ENCODE peak calls at places on chromosome 17, in six cellular contexts. R is K562; F is GM12865; H is foreskin fibroblast; J is activated CD4-positive, alpha-beta T cell treated with anti-CD3 and anti-CD28 coated beads, Interleukin-2, amount 50 U/mL, for 1 hour; W is stimulated activated CD4-positive, alpha-beta T cell treated with anti-CD3 and anti-CD28 coated beads, Interleukin-12 subunit alpha, Interleukin-12 subunit beta, amount 100 ng/mL, for 4 hours. I is an unnamed sample.

GRCh38 chr17:47810200-47810821 is 11.3 kb downstream of the OSBPL7 start:
- DNase-seq in R (peak), F (no peak), H (peak), J (no peak), W (no peak), I (no peak)

GRCh38 chr17:6366144-6366755 is 68.7 kb downstream of the AIPL1 start:
- DNase-seq in R (no peak), F (no peak), H (peak), J (no peak), W (no peak), I (no peak)

GRCh38 chr17:12634789-12635414 is 30.8 kb upstream of the MYOCD start:
- DNase-seq in R (no peak), F (no peak), H (no peak), J (no peak), W (no peak), I (no peak)

GRCh38 chr17:63930951-63931575 is 1.1 kb downstream of the CD79B start:
- DNase-seq in R (peak), F (peak), H (no peak), J (peak), W (peak), I (no peak)

GRCh38 chr17:65173284-65173793 is 36.2 kb downstream of the RGS9 start:
- DNase-seq in R (peak), F (peak), H (peak), J (peak), W (peak), I (no peak)

GRCh38 chr17:36463916-36464764 is 22.3 kb upstream of the ZNHIT3 start:
- DNase-seq in R (peak), F (peak), H (peak), J (peak), W (peak), I (peak)

GRCh38 chr17:18966831-18967624 is 15.1 kb downstream of the SLC5A10 start:
- DNase-seq in R (no peak), F (no peak), H (peak), J (no peak), W (no peak), I (no peak)

GRCh38 chr17:55154101-55154500 is 110.7 kb upstream of the HLF start:
- DNase-seq in R (no peak), F (no peak), H (no peak), J (no peak), W (no peak), I (no peak)

GRCh38 chr17:48645639-48646182 is 19.6 kb upstream of the HOXB9 start:
- DNase-seq in R (no peak), F (no peak), H (no peak), J (no peak), W (no peak), I (no peak)

GRCh38 chr17:45783593-45784292 is 377 bp upstream of the CRHR1 start:
- DNase-seq in R (peak), F (no peak), H (no peak), J (no peak), W (peak), I (peak)

GRCh38 chr17:17709815-17710321 is 28.6 kb downstream of the RAI1 start:
- DNase-seq in R (no peak), F (no peak), H (no peak), J (no peak), W (no peak), I (no peak)

GRCh38 chr17:1471931-1472727 is 16.1 kb upstream of the CRK start:
- DNase-seq in R (no peak), F (no peak), H (no peak), J (no peak), W (no peak), I (no peak)

GRCh38 chr17:73589096-73589980 is 54.9 kb downstream of the SDK2 start:
- DNase-seq in R (no peak), F (no peak), H (no peak), J (no peak), W (no peak), I (no peak)

GRCh38 chr17:63600569-63601438 is at the start of gene TACO1:
- DNase-seq in R (peak), F (peak), H (peak), J (peak), W (peak), I (peak)

GRCh38 chr17:32127156-32127897 is 15.0 kb upstream of the RHOT1 start:
- DNase-seq in R (peak), F (peak), H (peak), J (peak), W (peak), I (peak)

GRCh38 chr17:79811036-79811887 is 14.4 kb upstream of the CBX8 start:
- DNase-seq in R (peak), F (peak), H (no peak), J (no peak), W (no peak), I (peak)

GRCh38 chr17:15900871-15901270 is 44.1 kb upstream of the ADORA2B start:
- DNase-seq in R (no peak), F (peak), H (no peak), J (no peak), W (no peak), I (no peak)

GRCh38 chr17:79191270-79191934 is 116.8 kb downstream of the ENGASE start:
- DNase-seq in R (no peak), F (no peak), H (no peak), J (no peak), W (no peak), I (no peak)

GRCh38 chr17:62703269-62703775 is 75.9 kb downstream of the MRC2 start:
- DNase-seq in R (peak), F (no peak), H (peak), J (no peak), W (no peak), I (no peak)

GRCh38 chr17:55672585-55673501 is 49.8 kb downstream of the TMEM100 start:
- DNase-seq in R (no peak), F (no peak), H (peak), J (no peak), W (no peak), I (no peak)

GRCh38 chr17:4393806-4394205 is 27.3 kb upstream of the UBE2G1 start:
- DNase-seq in R (no peak), F (peak), H (no peak), J (no peak), W (no peak), I (no peak)

GRCh38 chr17:50425682-50426471 is at the start of gene ACSF2:
- DNase-seq in R (peak), F (peak), H (peak), J (peak), W (peak), I (peak)

GRCh38 chr17:64420143-64420670 is 28.7 kb upstream of the MILR1 start:
- DNase-seq in R (peak), F (peak), H (peak), J (no peak), W (no peak), I (peak)

GRCh38 chr17:45248132-45248936 is 13.6 kb downstream of the SPATA32 start:
- DNase-seq in R (peak), F (peak), H (no peak), J (peak), W (peak), I (peak)

GRCh38 chr17:49471089-49471683 is 23.9 kb upstream of the NGFR start:
- DNase-seq in R (no peak), F (no peak), H (no peak), J (no peak), W (no peak), I (no peak)

I was measured in HEK293T.